ENCODE peak calls at places on chromosome 15, in four cellular contexts. B is fibroblast of lung, M is astrocyte of the spinal cord, L is ovary. H is an unnamed sample.

GRCh38 chr15:38828031-38828532 is 263.5 kb upstream of the RASGRP1 start:
- DNase-seq in B (peak), L (no peak), M (no peak), H (no peak)

GRCh38 chr15:88657326-88658069 is 18.7 kb downstream of the ISG20 start:
- DNase-seq in M (peak), L (peak), B (peak), H (no peak)

GRCh38 chr15:91099616-91100560 is at the start of gene SV2B:
- DNase-seq in M (peak), B (peak), L (no peak), H (peak)

GRCh38 chr15:60970246-60971170 is 258.6 kb downstream of the RORA start:
- DNase-seq in B (peak), M (peak), L (no peak), H (no peak)

GRCh38 chr15:61467823-61468222 is 238.7 kb upstream of the RORA start:
- DNase-seq in M (peak), L (no peak), B (no peak), H (no peak)

GRCh38 chr15:67884514-67885225 is 44.8 kb upstream of the RNU6-1 start:
- DNase-seq in B (peak), L (peak), M (peak), H (peak)

GRCh38 chr15:96582473-96582872 is 252.0 kb downstream of the NR2F2 start:
- DNase-seq in M (no peak), L (no peak), B (no peak), H (no peak)

GRCh38 chr15:34039506-34040123 is 611 bp upstream of the AVEN start:
- DNase-seq in B (peak), M (peak), L (no peak), H (no peak)

GRCh38 chr15:51382787-51383186 is 41.3 kb downstream of the GLDN start:
- DNase-seq in M (peak), L (no peak), B (peak), H (no peak)

GRCh38 chr15:32888221-32888761 is 170.5 kb downstream of the GREM1 start:
- DNase-seq in B (peak), L (no peak), M (no peak), H (no peak)

GRCh38 chr15:90869140-90869541 is 753 bp downstream of the FURIN start:
- DNase-seq in M (no peak), B (no peak), L (no peak), H (no peak)

GRCh38 chr15:62059818-62060115 is 480 bp downstream of the VPS13C start:
- DNase-seq in M (peak), B (peak), L (peak), H (no peak)

GRCh38 chr15:31472636-31473383 is 146.2 kb downstream of the KLF13 start:
- DNase-seq in M (peak), L (no peak), B (peak), H (no peak)

GRCh38 chr15:41930221-41930866 is 36.5 kb upstream of the SPTBN5 start:
- DNase-seq in L (peak), M (peak), B (peak), H (peak)

GRCh38 chr15:69685524-69686452 is 233.2 kb downstream of the RPLP1 start:
- DNase-seq in M (no peak), B (no peak), L (no peak), H (no peak)

GRCh38 chr15:66873856-66874255 is 171.8 kb downstream of the SMAD6 start:
- DNase-seq in M (no peak), B (no peak), L (no peak), H (no peak)

GRCh38 chr15:68614621-68615035 is 35.8 kb downstream of the CORO2B start:
- DNase-seq in M (peak), B (no peak), L (peak), H (no peak)

GRCh38 chr15:38868326-38869114 is 303.9 kb upstream of the RASGRP1 start:
- DNase-seq in B (peak), M (peak), L (no peak), H (peak)

GRCh38 chr15:80744826-80745225 is 34.3 kb upstream of the CEMIP start:
- DNase-seq in L (no peak), B (peak), M (no peak), H (no peak)

GRCh38 chr15:51368751-51369450 is 27.4 kb downstream of the GLDN start:
- DNase-seq in B (peak), M (peak), L (no peak), H (peak)

GRCh38 chr15:79195802-79196201 is 86.7 kb upstream of the ANKRD34C start:
- DNase-seq in L (no peak), B (no peak), M (no peak), H (no peak)

GRCh38 chr15:81293728-81294500 is 30.0 kb downstream of the STARD5 start:
- DNase-seq in B (no peak), M (no peak), L (no peak), H (no peak)

GRCh38 chr15:43256341-43256740 is 10.4 kb downstream of the TGM5 start:
- DNase-seq in B (no peak), M (no peak), L (no peak), H (no peak)

GRCh38 chr15:45391746-45392711 is 13.7 kb upstream of the GATM start:
- DNase-seq in M (no peak), L (no peak), B (no peak), H (no peak)

GRCh38 chr15:89450076-89451006 is 46.0 kb downstream of the RHCG start:
- DNase-seq in L (no peak), M (no peak), B (no peak), H (no peak)

GRCh38 chr15:88663216-88663615 is 24.4 kb downstream of the ISG20 start:
- DNase-seq in B (peak), L (no peak), M (no peak), H (no peak)

GRCh38 chr15:36469567-36469966 is 109.9 kb upstream of the CDIN1 start:
- DNase-seq in L (no peak), B (peak), M (peak), H (no peak)

GRCh38 chr15:78338756-78339155 is 1.4 kb upstream of the CRABP1 start:
- DNase-seq in M (no peak), B (no peak), L (no peak), H (no peak)

GRCh38 chr15:73239564-73240208 is 129.1 kb downstream of the HCN4 start:
- DNase-seq in L (no peak), M (no peak), B (no peak), H (no peak)

GRCh38 chr15:77160562-77161481 is 89.9 kb upstream of the TSPAN3 start:
- DNase-seq in B (peak), L (no peak), M (peak), H (no peak)

GRCh38 chr15:25862087-25862468 is 1.0 kb downstream of the ATP10A start:
- DNase-seq in M (no peak), B (peak), L (no peak), H (no peak)

GRCh38 chr15:59687831-59688230 is 1.3 kb downstream of the BNIP2 start:
- DNase-seq in B (peak), M (peak), L (no peak), H (no peak)

GRCh38 chr15:36499751-36500389 is 79.6 kb upstream of the CDIN1 start:
- DNase-seq in L (no peak), B (peak), M (peak), H (no peak)

GRCh38 chr15:66630801-66631351 is 65.1 kb upstream of the LCTL start:
- DNase-seq in M (no peak), B (no peak), L (no peak), H (no peak)

GRCh38 chr15:37586976-37587375 is 347.5 kb upstream of the TMCO5A start:
- DNase-seq in L (no peak), M (no peak), B (peak), H (peak)

GRCh38 chr15:70376031-70376928 is 278.6 kb upstream of the TLE3 start:
- DNase-seq in L (no peak), B (no peak), M (no peak), H (no peak)

GRCh38 chr15:68285243-68285980 is 7.9 kb downstream of the FEM1B start:
- DNase-seq in L (no peak), B (no peak), M (no peak), H (no peak)

GRCh38 chr15:62818691-62819090 is 223.9 kb upstream of the TPM1 start:
- DNase-seq in L (no peak), B (no peak), M (no peak), H (no peak)

GRCh38 chr15:40303576-40303975 is 4.2 kb downstream of the PLCB2 start:
- DNase-seq in M (no peak), B (no peak), L (no peak), H (no peak)

GRCh38 chr15:56971571-56971970 is 53.1 kb downstream of the TCF12 start:
- DNase-seq in B (peak), M (no peak), L (no peak), H (no peak)

GRCh38 chr15:56968821-56969220 is 50.4 kb downstream of the TCF12 start:
- DNase-seq in M (no peak), B (no peak), L (no peak), H (no peak)

GRCh38 chr15:56969265-56969895 is 50.9 kb downstream of the TCF12 start:
- DNase-seq in M (no peak), B (no peak), L (no peak), H (no peak)

GRCh38 chr15:56973463-56973862 is 55.0 kb downstream of the TCF12 start:
- DNase-seq in B (no peak), L (no peak), M (no peak), H (no peak)

DNA sequence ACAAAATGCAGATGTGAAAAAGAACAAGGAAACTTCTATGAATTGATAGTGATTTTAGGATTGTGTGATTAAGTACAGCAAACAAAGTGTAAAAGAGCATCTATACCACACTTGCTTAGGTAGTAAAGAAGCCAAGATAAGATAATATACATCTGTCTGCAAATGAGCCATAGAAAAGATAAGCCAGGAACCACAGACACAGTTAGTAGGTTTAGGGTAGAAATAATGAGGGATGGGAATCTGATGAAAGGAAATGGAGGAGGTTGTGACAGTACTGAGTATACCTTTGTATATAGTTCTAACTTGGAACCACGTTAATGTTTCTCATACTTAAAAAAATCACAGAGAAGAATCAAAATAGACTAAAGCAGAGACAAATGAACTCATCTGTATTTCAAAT is 54.0 kb downstream of the TCF12 start:
- DNase-seq in M (no peak), L (no peak), B (no peak), H (no peak)
- H3K4me3 ChIP-seq in M (no peak), L (no peak), B (no peak), H (no peak)

GRCh38 chr15:75693501-75694240 is 19.0 kb downstream of the CSPG4 start:
- DNase-seq in L (no peak), B (peak), M (peak), H (no peak)
- H3K4me3 ChIP-seq in L (no peak), B (no peak), M (no peak), H (no peak)

GRCh38 chr15:93488157-93488803 is 399.3 kb upstream of the RGMA start:
- DNase-seq in M (no peak), B (no peak), L (no peak), H (no peak)

GRCh38 chr15:93485922-93486327 is 396.9 kb upstream of the RGMA start:
- DNase-seq in B (peak), M (no peak), L (peak), H (no peak)

GRCh38 chr15:93485438-93485837 is 396.4 kb upstream of the RGMA start:
- DNase-seq in L (no peak), M (no peak), B (no peak), H (no peak)

GRCh38 chr15:93483923-93484322 is 394.9 kb upstream of the RGMA start:
- DNase-seq in M (no peak), B (no peak), L (no peak), H (no peak)

DNA sequence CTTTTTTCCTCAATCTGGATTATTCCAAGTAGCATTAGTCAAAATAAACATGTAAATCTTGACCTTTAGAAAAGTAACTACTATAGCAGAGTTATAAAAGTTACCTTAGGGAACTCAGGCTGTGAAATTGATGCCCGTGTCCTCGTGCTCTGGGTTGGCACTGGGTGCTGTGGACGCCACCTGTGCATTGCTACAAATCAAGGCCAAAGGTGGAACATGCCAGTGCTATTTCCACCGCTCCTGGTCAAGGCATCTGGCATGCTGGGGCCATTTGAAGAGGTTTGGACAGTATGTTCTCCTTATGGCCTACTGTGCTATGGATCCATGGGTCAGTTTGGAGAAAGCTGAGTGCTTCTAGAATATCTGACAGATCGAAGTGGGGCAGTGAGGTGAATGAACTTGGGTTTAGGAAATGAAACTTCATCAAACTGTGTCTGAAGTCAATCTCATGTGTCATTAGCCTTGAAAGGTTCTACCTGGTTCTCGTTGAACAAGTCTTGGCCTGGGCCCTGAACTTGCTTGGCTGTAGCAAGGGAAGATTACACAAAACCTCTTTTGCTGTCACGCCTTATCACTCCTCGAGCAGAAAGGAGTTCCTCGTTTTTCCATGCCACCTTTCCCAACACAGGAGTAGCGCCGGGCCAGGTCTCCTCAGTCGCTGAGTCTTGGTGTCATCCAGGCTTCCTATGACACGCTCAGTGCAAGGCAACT is 397.6 kb upstream of the RGMA start:
- DNase-seq in L (no peak), M (no peak), B (no peak), H (no peak)
- H3K4me3 ChIP-seq in L (no peak), M (no peak), B (no peak), H (no peak)

GRCh38 chr15:98154863-98155262 is 194.4 kb downstream of the ARRDC4 start:
- DNase-seq in M (peak), L (no peak), B (peak), H (peak)
- H3K4me3 ChIP-seq in M (no peak), L (no peak), B (no peak), H (no peak)

DNA sequence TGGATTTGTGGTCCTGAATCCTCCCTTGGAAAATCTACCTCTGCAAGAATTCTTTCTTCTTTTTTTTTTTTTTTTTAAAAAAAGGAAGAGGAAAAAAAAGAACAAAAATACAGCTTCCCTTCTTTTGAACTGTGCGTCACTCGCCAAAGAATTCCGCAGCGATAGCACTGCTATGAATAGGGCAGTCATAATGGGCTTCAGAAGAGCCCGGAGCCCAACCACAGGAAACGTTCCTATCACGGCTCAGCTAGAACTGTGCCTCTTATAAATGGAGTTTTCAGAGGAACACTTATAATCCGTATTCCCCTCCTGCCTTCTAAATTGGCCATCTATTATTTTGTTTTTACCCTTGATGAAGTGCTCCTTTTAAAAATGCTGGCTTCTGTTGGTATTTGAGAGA is 227.7 kb downstream of the ADAMTS17 start:
- DNase-seq in M (peak), B (peak), L (peak), H (peak)
- H3K4me3 ChIP-seq in M (peak), B (peak), L (no peak), H (no peak)

GRCh38 chr15:65376767-65377104 is 1.1 kb downstream of the IGDCC3 start:
- DNase-seq in M (no peak), L (no peak), B (no peak), H (no peak)

GRCh38 chr15:65377976-65378366 is at the start of gene IGDCC3:
- DNase-seq in L (peak), M (no peak), B (peak), H (no peak)

GRCh38 chr15:65374831-65375401 is 2.9 kb downstream of the IGDCC3 start:
- DNase-seq in M (no peak), L (no peak), B (peak), H (no peak)

GRCh38 chr15:65375871-65376552 is 1.8 kb downstream of the IGDCC3 start:
- DNase-seq in B (no peak), M (no peak), L (peak), H (no peak)

GRCh38 chr15:65377105-65377975 is 462 bp downstream of the IGDCC3 start:
- DNase-seq in L (peak), M (peak), B (peak), H (no peak)
- H3K4me3 ChIP-seq in L (peak), M (peak), B (peak), H (peak)